ENCODE peak calls at places on chromosomes 3 and 15, in four cellular contexts. One of them, this sample, is unnamed.

GRCh38 chr3:98807011-98807410 is 43.9 kb downstream of the ST3GAL6 start:
- DNase-seq in Panc1: no peak
- DNase-seq in tibial artery: no peak
- DNase-seq in fibroblast of lung: peak; percentile 79
- DNase-seq in this sample: no peak

GRCh38 chr15:38698215-38698614 is 133.6 kb upstream of the RASGRP1 start:
- DNase-seq in Panc1: no peak
- DNase-seq in tibial artery: no peak
- DNase-seq in fibroblast of lung: no peak
- DNase-seq in this sample: no peak

GRCh38 chr15:27730878-27731277 is 368.2 kb downstream of the OCA2 start:
- DNase-seq in fibroblast of lung: peak; percentile 85
- DNase-seq in Panc1: no peak
- DNase-seq in tibial artery: no peak
- DNase-seq in this sample: no peak

GRCh38 chr3:141478139-141478538 is 8.7 kb upstream of the RASA2 start:
- DNase-seq in fibroblast of lung: no peak
- DNase-seq in tibial artery: no peak
- DNase-seq in Panc1: no peak
- DNase-seq in this sample: no peak

GRCh38 chr15:26461847-26462608 is 310.8 kb downstream of the GABRB3 start:
- DNase-seq in fibroblast of lung: no peak
- DNase-seq in Panc1: no peak
- DNase-seq in tibial artery: no peak
- DNase-seq in this sample: no peak

GRCh38 chr15:48855501-48856440 is 22.2 kb upstream of the EID1 start:
- DNase-seq in fibroblast of lung: peak; percentile 82
- DNase-seq in tibial artery: no peak
- DNase-seq in Panc1: no peak
- DNase-seq in this sample: no peak

GRCh38 chr3:147619925-147620580 is 210.9 kb downstream of the ZIC1 start:
- DNase-seq in Panc1: no peak
- DNase-seq in tibial artery: no peak
- DNase-seq in fibroblast of lung: peak; percentile 12
- DNase-seq in this sample: no peak

GRCh38 chr15:99305761-99306505 is 54.7 kb downstream of the LRRC28 start:
- DNase-seq in fibroblast of lung: peak; percentile 89
- DNase-seq in tibial artery: peak; percentile 72
- DNase-seq in Panc1: no peak
- DNase-seq in this sample: peak; percentile 50

GRCh38 chr15:29672923-29673809 is 149.1 kb downstream of the TJP1 start:
- DNase-seq in Panc1: no peak
- DNase-seq in tibial artery: no peak
- DNase-seq in fibroblast of lung: peak; percentile 42
- DNase-seq in this sample: no peak

GRCh38 chr3:184557348-184557950 is 4.1 kb upstream of the EPHB3 start:
- DNase-seq in Panc1: no peak
- DNase-seq in fibroblast of lung: no peak
- DNase-seq in tibial artery: no peak
- DNase-seq in this sample: no peak

GRCh38 chr3:36429986-36430485 is 49.7 kb downstream of the STAC start:
- DNase-seq in Panc1: no peak
- DNase-seq in fibroblast of lung: no peak
- DNase-seq in tibial artery: no peak
- DNase-seq in this sample: no peak

GRCh38 chr15:73632670-73633058 is 525 bp downstream of the NPTN start:
- DNase-seq in tibial artery: peak; percentile 24
- DNase-seq in Panc1: no peak
- DNase-seq in fibroblast of lung: no peak
- DNase-seq in this sample: no peak

GRCh38 chr3:132161608-132162007 is 126.8 kb upstream of the CPNE4 start:
- DNase-seq in Panc1: no peak
- DNase-seq in fibroblast of lung: no peak
- DNase-seq in tibial artery: no peak
- DNase-seq in this sample: no peak

GRCh38 chr15:89383635-89384604 is 49.3 kb upstream of the POLG start:
- DNase-seq in Panc1: no peak
- DNase-seq in tibial artery: no peak
- DNase-seq in fibroblast of lung: peak; percentile 27
- DNase-seq in this sample: peak; percentile 56
- H3K27me3 ChIP-seq in Panc1: no peaks in the 10 kb centered on the region
- H3K27me3 ChIP-seq in tibial artery: peaks cover 61% of the 10 kb centered on the region
- H3K27me3 ChIP-seq in fibroblast of lung: peaks cover 19% of the 10 kb centered on the region
- H3K27me3 ChIP-seq in this sample: peaks cover 64% of the 10 kb centered on the region

GRCh38 chr15:42547926-42548257 is 701 bp downstream of the LRRC57 start:
- DNase-seq in Panc1: peak; percentile 5
- DNase-seq in tibial artery: no peak
- DNase-seq in fibroblast of lung: no peak
- DNase-seq in this sample: no peak
- H3K36me3 ChIP-seq in Panc1: peaks cover 3% of the 10 kb centered on the region
- H3K36me3 ChIP-seq in tibial artery: peaks cover 23% of the 10 kb centered on the region
- H3K36me3 ChIP-seq in fibroblast of lung: peaks cover 4% of the 10 kb centered on the region
- H3K36me3 ChIP-seq in this sample: peaks cover 37% of the 10 kb centered on the region

DNA sequence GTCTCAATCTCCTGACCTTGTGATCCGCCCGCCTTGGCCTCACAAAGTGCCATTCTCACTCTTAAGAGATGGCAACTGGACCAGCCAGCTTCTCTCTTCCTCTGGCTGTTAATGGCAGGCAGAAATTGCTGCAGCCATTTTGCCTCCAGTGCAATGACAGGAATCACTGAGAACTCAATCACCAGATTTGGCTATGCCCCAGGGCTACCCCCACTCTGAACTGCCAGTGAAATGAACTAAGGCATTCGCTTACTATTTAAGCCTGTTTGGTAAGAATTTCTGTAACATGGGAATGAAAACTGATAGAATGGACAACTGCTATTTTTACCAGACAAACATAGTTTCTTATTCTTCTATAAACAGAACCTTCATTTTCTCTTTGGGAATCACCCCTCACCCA is 24.5 kb downstream of the FOXP1 start:
- DNase-seq in Panc1: no peak
- DNase-seq in fibroblast of lung: no peak
- DNase-seq in tibial artery: no peak
- DNase-seq in this sample: no peak
- H3K4me1 ChIP-seq in Panc1: no peaks in the 10 kb centered on the region
- H3K4me1 ChIP-seq in fibroblast of lung: no peaks in the 10 kb centered on the region
- H3K4me1 ChIP-seq in tibial artery: no peaks in the 10 kb centered on the region
- H3K4me1 ChIP-seq in this sample: no peaks in the 10 kb centered on the region

GRCh38 chr15:62163397-62163796 is 1.7 kb downstream of the C2CD4B start:
- DNase-seq in tibial artery: no peak
- DNase-seq in Panc1: no peak
- DNase-seq in fibroblast of lung: no peak
- DNase-seq in this sample: no peak

GRCh38 chr15:62164500-62165028 is 521 bp downstream of the C2CD4B start:
- DNase-seq in Panc1: no peak
- DNase-seq in tibial artery: no peak
- DNase-seq in fibroblast of lung: peak; percentile 4
- DNase-seq in this sample: no peak

GRCh38 chr15:62165793-62166380 is 802 bp upstream of the C2CD4B start:
- DNase-seq in fibroblast of lung: no peak
- DNase-seq in Panc1: no peak
- DNase-seq in tibial artery: no peak
- DNase-seq in this sample: no peak

GRCh38 chr15:62163847-62164499 is 1.1 kb downstream of the C2CD4B start:
- DNase-seq in Panc1: no peak
- DNase-seq in tibial artery: no peak
- DNase-seq in fibroblast of lung: no peak
- DNase-seq in this sample: peak; percentile 21

DNA sequence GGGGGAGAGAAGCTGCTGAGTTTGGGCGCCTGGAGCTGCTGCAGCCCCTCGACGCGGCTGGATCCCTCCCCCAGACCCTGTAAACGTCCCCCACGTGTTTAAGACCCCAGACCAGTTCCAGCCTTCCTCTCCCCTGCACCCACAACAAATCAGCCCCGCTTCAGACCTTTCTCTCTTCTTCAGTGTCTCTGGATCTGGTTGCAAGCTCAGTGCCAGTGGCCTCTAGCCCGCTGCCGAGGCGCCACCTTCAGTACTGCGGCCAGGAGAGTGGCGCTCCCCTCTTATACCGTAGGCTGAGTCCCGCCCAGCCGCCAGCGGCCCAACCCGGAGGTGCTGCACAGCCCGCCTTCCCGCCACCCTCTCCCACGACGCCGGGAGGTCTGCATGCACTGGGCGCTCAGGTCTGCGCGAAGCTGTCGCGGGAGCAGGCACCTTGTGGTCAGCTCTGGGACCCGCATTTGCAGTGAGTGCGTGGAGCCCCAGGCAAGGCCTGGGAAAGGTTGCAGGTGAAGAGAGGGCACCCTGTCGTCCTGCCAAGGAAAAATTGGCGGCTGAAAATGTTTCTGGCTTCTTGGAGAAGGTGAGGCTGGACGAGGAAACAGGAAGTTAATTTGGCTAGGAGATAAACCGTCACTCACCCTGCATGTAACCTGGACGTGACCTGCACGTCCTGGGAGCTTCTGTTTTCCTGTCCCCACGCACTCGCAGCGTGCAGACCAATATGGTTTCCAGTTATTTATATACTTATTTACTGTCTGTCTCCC is at the start of gene C2CD4B:
- DNase-seq in tibial artery: peak; percentile 24
- DNase-seq in fibroblast of lung: no peak
- DNase-seq in Panc1: no peak
- DNase-seq in this sample: peak; percentile 82
- H3K27me3 ChIP-seq in tibial artery: peaks cover 60% of the 10 kb centered on the region
- H3K27me3 ChIP-seq in fibroblast of lung: peaks cover 36% of the 10 kb centered on the region
- H3K27me3 ChIP-seq in Panc1: peaks cover 46% of the 10 kb centered on the region
- H3K27me3 ChIP-seq in this sample: peaks cover 30% of the 10 kb centered on the region

DNA sequence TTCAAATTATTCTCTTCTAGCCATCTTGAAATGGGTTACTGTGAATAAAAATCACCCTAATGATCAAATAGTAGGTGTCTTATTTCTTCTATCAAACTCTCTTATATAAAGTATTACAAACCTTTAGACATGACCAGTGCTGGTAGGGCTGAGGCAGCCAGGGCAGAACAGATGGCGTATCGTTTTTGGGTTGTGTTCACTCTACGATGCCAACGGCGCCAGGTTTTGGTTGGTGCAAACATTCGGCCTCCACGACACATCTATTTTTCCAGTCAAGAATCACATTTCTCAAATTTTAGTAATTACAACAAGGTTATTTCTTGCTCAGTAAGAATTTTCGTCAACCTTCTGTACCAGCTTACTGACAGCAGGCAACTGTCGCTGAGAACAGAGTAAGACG is 2.2 kb downstream of the RPL4 start:
- DNase-seq in tibial artery: no peak
- DNase-seq in Panc1: no peak
- DNase-seq in fibroblast of lung: no peak
- DNase-seq in this sample: no peak
- H3K36me3 ChIP-seq in tibial artery: peaks cover 50% of the 10 kb centered on the region
- H3K36me3 ChIP-seq in Panc1: peaks cover 59% of the 10 kb centered on the region
- H3K36me3 ChIP-seq in fibroblast of lung: peaks cover 18% of the 10 kb centered on the region
- H3K36me3 ChIP-seq in this sample: peaks cover 3% of the 10 kb centered on the region

GRCh38 chr3:159852256-159852655 is 136.4 kb upstream of the IL12A start:
- DNase-seq in Panc1: no peak
- DNase-seq in fibroblast of lung: no peak
- DNase-seq in tibial artery: no peak
- DNase-seq in this sample: no peak
- H3K4me1 ChIP-seq in Panc1: peaks cover 39% of the 10 kb centered on the region
- H3K4me1 ChIP-seq in fibroblast of lung: peaks cover 37% of the 10 kb centered on the region
- H3K4me1 ChIP-seq in tibial artery: peaks cover 9% of the 10 kb centered on the region
- H3K4me1 ChIP-seq in this sample: peaks cover 100% of the 10 kb centered on the region